ENCODE peak calls at places on chromosomes 13 and 19, in six cellular contexts. Z is AG04450; O is occipital lobe; S is foreskin fibroblast; D is hepatic stellate cell; E is CD4-positive, alpha-beta T cell. B is an unnamed sample.

GRCh38 chr19:3269972-3270667 is 45.7 kb downstream of the CELF5 start:
- DNase-seq in Z (no peak), O (no peak), E (no peak), D (no peak), S (no peak), B (no peak)

GRCh38 chr19:18514800-18515682 is 6.8 kb downstream of the ELL start:
- DNase-seq in E (no peak), D (peak; percentile 45), Z (no peak), O (no peak), S (peak; percentile 58), B (no peak)

GRCh38 chr19:34731964-34732363 is 2.1 kb upstream of the ZNF181 start:
- DNase-seq in S (no peak), O (no peak), Z (no peak), D (no peak), E (no peak), B (no peak)

GRCh38 chr13:77009011-77009410 is 17.1 kb downstream of the CLN5 start:
- DNase-seq in E (no peak), Z (no peak), S (no peak), O (no peak), D (no peak), B (no peak)

GRCh38 chr19:19106061-19106551 is 32.2 kb downstream of the TMEM161A start:
- DNase-seq in Z (no peak), S (peak; percentile 73), O (no peak), D (no peak), E (no peak), B (no peak)

GRCh38 chr19:33401683-33402420 is 28.3 kb downstream of the CEBPG start:
- DNase-seq in D (no peak), S (no peak), E (no peak), O (no peak), Z (no peak), B (no peak)

GRCh38 chr13:109738298-109738746 is 48.1 kb downstream of the IRS2 start:
- DNase-seq in O (no peak), S (no peak), Z (no peak), D (no peak), E (no peak), B (peak; percentile 50)

GRCh38 chr19:35348909-35349611 is 1.4 kb downstream of the FFAR1 start:
- DNase-seq in D (no peak), Z (no peak), O (no peak), E (no peak), S (no peak), B (no peak)

GRCh38 chr13:109036091-109036490 is 406.7 kb downstream of the MYO16 start:
- DNase-seq in O (no peak), Z (no peak), E (no peak), D (no peak), S (peak; percentile 10), B (peak; percentile 57)

GRCh38 chr13:87671824-87672603 is 843 bp downstream of the SLITRK5 start:
- DNase-seq in Z (no peak), E (no peak), D (no peak), O (no peak), S (no peak), B (peak; percentile 25)

GRCh38 chr19:32324631-32325215 is 20.7 kb upstream of the ZNF507 start:
- DNase-seq in E (no peak), D (no peak), S (peak; percentile 46), Z (no peak), O (no peak), B (peak; percentile 60)

GRCh38 chr13:104831823-104832222 is 1703.6 kb downstream of the EFNB2 start:
- DNase-seq in E (no peak), D (no peak), Z (no peak), O (no peak), S (no peak), B (no peak)

GRCh38 chr13:30744056-30744684 is 8.8 kb downstream of the ALOX5AP start:
- DNase-seq in D (peak; percentile 24), O (no peak), S (peak; percentile 41), E (peak; percentile 75), Z (no peak), B (no peak)

GRCh38 chr19:799076-799881 is 2.0 kb downstream of the PTBP1 start:
- DNase-seq in E (no peak), D (no peak), O (no peak), S (peak; percentile 61), Z (no peak), B (no peak)

GRCh38 chr13:98576215-98576945 is 527 bp downstream of the STK24 start:
- DNase-seq in D (no peak), O (no peak), S (peak; percentile 59), E (no peak), Z (no peak), B (no peak)

GRCh38 chr13:39349391-39349790 is 253.6 kb downstream of the LHFPL6 start:
- DNase-seq in Z (no peak), E (no peak), D (no peak), S (no peak), O (no peak), B (no peak)

GRCh38 chr13:28753946-28754345 is 35.2 kb upstream of the SLC46A3 start:
- DNase-seq in E (no peak), S (peak; percentile 8), Z (no peak), D (no peak), O (no peak), B (no peak)

GRCh38 chr13:42101821-42102580 is 53.6 kb downstream of the DGKH start:
- DNase-seq in D (no peak), E (no peak), S (no peak), Z (no peak), O (no peak), B (no peak)

GRCh38 chr13:105806335-105806920 is 729.0 kb downstream of the EFNB2 start:
- DNase-seq in Z (no peak), D (no peak), E (no peak), S (no peak), O (no peak), B (no peak)

GRCh38 chr19:32599736-32600157 is 18.8 kb downstream of the PDCD5 start:
- DNase-seq in Z (peak; percentile 36), O (peak; percentile 3), E (peak; percentile 33), D (peak; percentile 50), S (peak; percentile 79), B (peak; percentile 73)

GRCh38 chr19:10979950-10980349 is 19.1 kb downstream of the SMARCA4 start:
- DNase-seq in E (no peak), Z (no peak), D (peak; percentile 63), O (peak; percentile 22), S (no peak), B (peak; percentile 54)

GRCh38 chr19:47229674-47230121 is 1.3 kb downstream of the BBC3 start:
- DNase-seq in Z (no peak), D (no peak), O (peak; percentile 38), S (peak; percentile 31), E (no peak), B (no peak)

GRCh38 chr13:36912369-36912768 is 7.7 kb downstream of the SMAD9 start:
- DNase-seq in S (no peak), Z (no peak), E (no peak), D (no peak), O (no peak), B (no peak)

GRCh38 chr19:8069116-8069973 is 16.8 kb downstream of the CCL25 start:
- DNase-seq in Z (no peak), D (no peak), E (no peak), O (no peak), S (peak; percentile 9), B (peak; percentile 49)

GRCh38 chr13:34941436-34941834 is 635 bp upstream of the NBEA start:
- DNase-seq in O (no peak), E (no peak), Z (no peak), D (no peak), S (peak; percentile 1), B (peak; percentile 21)

GRCh38 chr19:2309734-2310362 is 1.9 kb upstream of the LINGO3 start:
- DNase-seq in E (no peak), O (no peak), S (peak; percentile 61), D (no peak), Z (no peak), B (peak; percentile 51)

GRCh38 chr13:49669735-49670309 is 21.5 kb downstream of the EBPL start:
- DNase-seq in Z (peak; percentile 54), O (peak; percentile 24), S (peak; percentile 83), D (peak; percentile 81), E (no peak), B (peak; percentile 89)

GRCh38 chr19:38684078-38684861 is 36.8 kb downstream of the ACTN4 start:
- DNase-seq in D (peak; percentile 73), O (no peak), S (peak; percentile 95), E (no peak), Z (no peak), B (no peak)

GRCh38 chr19:45150731-45151725 is 9.8 kb downstream of the NKPD1 start:
- DNase-seq in O (no peak), S (no peak), D (no peak), E (no peak), Z (no peak), B (no peak)

GRCh38 chr19:40147693-40148347 is 43.4 kb upstream of the MAP3K10 start:
- DNase-seq in D (peak; percentile 55), O (no peak), Z (peak; percentile 38), E (no peak), S (peak; percentile 78), B (no peak)

GRCh38 chr13:112064222-112064621 is 2.7 kb upstream of the SOX1 start:
- DNase-seq in E (no peak), D (no peak), Z (no peak), S (no peak), O (no peak), B (no peak)

GRCh38 chr13:51637852-51638496 is 53.7 kb downstream of the WDFY2 start:
- DNase-seq in O (no peak), Z (no peak), D (no peak), S (no peak), E (no peak), B (no peak)

GRCh38 chr13:111429064-111429558 is 108.7 kb downstream of the TEX29 start:
- DNase-seq in D (peak; percentile 54), E (peak; percentile 17), O (no peak), S (peak; percentile 55), Z (no peak), B (peak; percentile 59)

GRCh38 chr13:28067526-28067925 is 32.9 kb downstream of the FLT3 start:
- DNase-seq in D (no peak), E (no peak), S (no peak), O (no peak), Z (no peak), B (no peak)

GRCh38 chr13:97440598-97440997 is 6.6 kb downstream of the RAP2A start:
- DNase-seq in Z (no peak), E (no peak), O (no peak), D (no peak), S (no peak), B (no peak)

GRCh38 chr19:17004386-17004785 is 22.2 kb downstream of the CPAMD8 start:
- DNase-seq in S (no peak), O (no peak), Z (no peak), E (no peak), D (no peak), B (no peak)

GRCh38 chr13:90015565-90016507 is 1331.7 kb upstream of the MIR17HG start:
- DNase-seq in O (no peak), S (no peak), E (no peak), Z (no peak), D (no peak), B (no peak)